ENCODE peak calls at places on chromosomes 5 and 9, in six cellular contexts. D is islet precursor cell, I is dorsolateral prefrontal cortex, Z is hepatocyte, R is HCT116, C is LoVo. W is an unnamed sample.
A peak's percentile ranks its signal among the peaks of the same experiment; 100 is the strongest.

GRCh38 chr5:156402387-156402921 is 75.5 kb downstream of the SGCD start:
- DNase-seq in D (no peak), I (no peak), Z (no peak), R (no peak), C (no peak), W (peak; percentile 31)

GRCh38 chr9:133715866-133716563 is 22.1 kb downstream of the SARDH start:
- DNase-seq in D (peak; percentile 65), I (no peak), Z (peak; percentile 59), R (no peak), C (no peak), W (no peak)

GRCh38 chr9:88814521-88815101 is 176.7 kb upstream of the S1PR3 start:
- DNase-seq in D (no peak), I (peak; percentile 12), Z (peak; percentile 58), R (no peak), C (no peak), W (no peak)

GRCh38 chr9:69200071-69200470 is 26.0 kb downstream of the TJP2 start:
- DNase-seq in D (peak; percentile 89), I (no peak), Z (peak; percentile 54), R (no peak), C (no peak), W (no peak)

GRCh38 chr5:14385022-14385421 is 196.6 kb upstream of the OTULINL start:
- DNase-seq in D (no peak), I (no peak), Z (no peak), R (no peak), C (no peak), W (no peak)

GRCh38 chr5:124697912-124698690 is 48.3 kb downstream of the ZNF608 start:
- DNase-seq in D (no peak), I (no peak), Z (no peak), R (no peak), C (no peak), W (no peak)

GRCh38 chr9:76456202-76456926 is 2.6 kb upstream of the GCNT1 start:
- DNase-seq in D (no peak), I (no peak), Z (peak; percentile 88), R (no peak), C (peak; percentile 62), W (peak; percentile 33)

GRCh38 chr5:145942202-145942601 is 5.8 kb downstream of the SH3RF2 start:
- DNase-seq in D (no peak), I (no peak), Z (peak; percentile 45), R (no peak), C (no peak), W (no peak)

GRCh38 chr5:122401991-122402710 is 90.1 kb downstream of the SNCAIP start:
- DNase-seq in D (no peak), I (no peak), Z (no peak), R (no peak), C (no peak), W (no peak)

GRCh38 chr5:15968994-15969393 is 210.6 kb downstream of the MARCHF11 start:
- DNase-seq in D (no peak), I (no peak), Z (no peak), R (no peak), C (no peak), W (no peak)

GRCh38 chr5:38994329-38994927 is 79.8 kb downstream of the RICTOR start:
- DNase-seq in D (peak; percentile 54), I (peak; percentile 9), Z (peak; percentile 58), R (peak; percentile 4), C (peak; percentile 56), W (no peak)

GRCh38 chr9:72839140-72839539 is 113.7 kb downstream of the ALDH1A1 start:
- DNase-seq in D (no peak), I (no peak), Z (peak; percentile 9), R (no peak), C (no peak), W (no peak)

GRCh38 chr9:36164989-36165388 is 4.2 kb upstream of the CCIN start:
- DNase-seq in D (no peak), I (no peak), Z (no peak), R (no peak), C (no peak), W (no peak)

GRCh38 chr5:134634227-134634626 is 1.6 kb upstream of the SAR1B start:
- DNase-seq in D (peak; percentile 42), I (no peak), Z (no peak), R (no peak), C (no peak), W (no peak)

GRCh38 chr9:16060457-16061129 is 507.8 kb downstream of the CCDC171 start:
- DNase-seq in D (peak; percentile 6), I (no peak), Z (no peak), R (no peak), C (no peak), W (no peak)

GRCh38 chr5:3195991-3196390 is 399.6 kb upstream of the IRX1 start:
- DNase-seq in D (no peak), I (no peak), Z (no peak), R (no peak), C (no peak), W (no peak)

GRCh38 chr5:36494756-36495637 is 111.4 kb upstream of the SLC1A3 start:
- DNase-seq in D (no peak), I (no peak), Z (peak; percentile 13), R (no peak), C (no peak), W (no peak)

GRCh38 chr5:174340221-174340620 is 294.7 kb downstream of the NSG2 start:
- DNase-seq in D (no peak), I (no peak), Z (no peak), R (no peak), C (no peak), W (no peak)

GRCh38 chr9:133355881-133356357 is 368 bp downstream of the SURF1 start:
- DNase-seq in D (no peak), I (no peak), Z (no peak), R (no peak), C (no peak), W (no peak)

GRCh38 chr5:143051244-143052058 is 281.3 kb downstream of the ARHGAP26 start:
- DNase-seq in D (no peak), I (no peak), Z (peak; percentile 65), R (no peak), C (no peak), W (no peak)

GRCh38 chr5:44294492-44294891 is 94.7 kb downstream of the FGF10 start:
- DNase-seq in D (no peak), I (no peak), Z (no peak), R (no peak), C (peak; percentile 18), W (no peak)

GRCh38 chr9:98974554-98974953 is 30.8 kb downstream of the COL15A1 start:
- DNase-seq in D (no peak), I (no peak), Z (no peak), R (no peak), C (no peak), W (no peak)

GRCh38 chr5:178078197-178078995 is 34.9 kb upstream of the N4BP3 start:
- DNase-seq in D (no peak), I (no peak), Z (no peak), R (no peak), C (peak; percentile 44), W (no peak)

GRCh38 chr9:127198587-127198986 is 66.0 kb upstream of the GARNL3 start:
- DNase-seq in D (no peak), I (no peak), Z (no peak), R (no peak), C (no peak), W (no peak)

W was measured in effector memory CD4-positive, alpha-beta T cell.